ENCODE peak calls at places on chromosome 5, in six cellular contexts. One of them, this sample, is unnamed.

GRCh38 chr5:122172207-122172606 is 42.9 kb downstream of the ZNF474 start:
- DNase-seq in SK-N-SH: no peak
- DNase-seq in IMR-90: peak
- DNase-seq in GM12878: no peak
- DNase-seq in HepG2: no peak
- DNase-seq in A549: no peak
- DNase-seq in this sample: no peak

GRCh38 chr5:94469889-94470288 is 148.5 kb downstream of the KIAA0825 start:
- DNase-seq in SK-N-SH: peak
- DNase-seq in HepG2: no peak
- DNase-seq in IMR-90: peak
- DNase-seq in GM12878: no peak
- DNase-seq in A549: no peak
- DNase-seq in this sample: peak

GRCh38 chr5:163379298-163380155 is 57.9 kb upstream of the CCNG1 start:
- DNase-seq in A549: peak
- DNase-seq in GM12878: no peak
- DNase-seq in HepG2: peak
- DNase-seq in SK-N-SH: no peak
- DNase-seq in IMR-90: peak
- DNase-seq in this sample: peak

GRCh38 chr5:308672-309271 is 12.7 kb upstream of the AHRR start:
- DNase-seq in HepG2: no peak
- DNase-seq in IMR-90: peak
- DNase-seq in GM12878: no peak
- DNase-seq in A549: peak
- DNase-seq in SK-N-SH: peak
- DNase-seq in this sample: no peak

GRCh38 chr5:161306354-161306990 is 240.1 kb downstream of the GABRB2 start:
- DNase-seq in A549: no peak
- DNase-seq in IMR-90: no peak
- DNase-seq in SK-N-SH: no peak
- DNase-seq in GM12878: no peak
- DNase-seq in HepG2: no peak
- DNase-seq in this sample: no peak

GRCh38 chr5:156505101-156505500 is 178.1 kb downstream of the SGCD start:
- DNase-seq in IMR-90: no peak
- DNase-seq in SK-N-SH: no peak
- DNase-seq in HepG2: no peak
- DNase-seq in GM12878: no peak
- DNase-seq in A549: no peak
- DNase-seq in this sample: no peak

GRCh38 chr5:83760579-83760978 is 39.9 kb upstream of the HAPLN1 start:
- DNase-seq in HepG2: no peak
- DNase-seq in SK-N-SH: no peak
- DNase-seq in GM12878: no peak
- DNase-seq in A549: no peak
- DNase-seq in IMR-90: no peak
- DNase-seq in this sample: no peak

GRCh38 chr5:2999926-3000325 is 248.4 kb upstream of the IRX2 start:
- DNase-seq in A549: no peak
- DNase-seq in IMR-90: no peak
- DNase-seq in GM12878: no peak
- DNase-seq in HepG2: no peak
- DNase-seq in SK-N-SH: no peak
- DNase-seq in this sample: no peak

GRCh38 chr5:137016783-137017324 is 482.3 kb downstream of the SPOCK1 start:
- DNase-seq in SK-N-SH: no peak
- DNase-seq in GM12878: no peak
- DNase-seq in A549: no peak
- DNase-seq in HepG2: no peak
- DNase-seq in IMR-90: no peak
- DNase-seq in this sample: no peak

GRCh38 chr5:5179079-5179478 is 38.9 kb downstream of the ADAMTS16 start:
- DNase-seq in IMR-90: no peak
- DNase-seq in SK-N-SH: no peak
- DNase-seq in A549: peak
- DNase-seq in GM12878: no peak
- DNase-seq in HepG2: no peak
- DNase-seq in this sample: no peak

GRCh38 chr5:143870871-143871632 is 59.1 kb downstream of the HMHB1 start:
- DNase-seq in IMR-90: no peak
- DNase-seq in SK-N-SH: no peak
- DNase-seq in GM12878: no peak
- DNase-seq in HepG2: no peak
- DNase-seq in A549: no peak
- DNase-seq in this sample: no peak

GRCh38 chr5:112860929-112861637 is at the start of gene SRP19:
- DNase-seq in GM12878: peak
- DNase-seq in SK-N-SH: peak
- DNase-seq in HepG2: peak
- DNase-seq in A549: peak
- DNase-seq in IMR-90: peak
- DNase-seq in this sample: peak

DNA sequence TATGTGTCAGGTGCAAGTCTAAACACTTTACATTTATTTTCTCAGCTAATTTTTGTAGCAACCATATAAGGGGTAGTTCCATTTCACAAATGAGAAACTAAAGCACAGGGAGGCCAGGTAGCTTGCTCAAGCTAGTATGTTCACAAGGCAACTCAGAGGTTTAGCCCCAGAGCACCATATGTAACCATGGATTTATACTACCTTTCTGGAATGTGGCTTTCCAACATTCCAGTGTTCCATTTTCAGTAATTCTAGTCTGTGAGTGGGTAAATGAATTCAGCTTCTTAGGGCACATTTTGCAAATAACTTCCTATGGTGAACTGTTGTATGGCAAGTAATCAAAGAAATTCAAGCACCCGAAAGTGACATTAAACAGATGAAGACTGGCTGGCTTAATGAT is 25.0 kb upstream of the CAST start:
- DNase-seq in IMR-90: no peak
- DNase-seq in HepG2: no peak
- DNase-seq in A549: no peak
- DNase-seq in GM12878: no peak
- DNase-seq in SK-N-SH: no peak
- DNase-seq in this sample: no peak
- TF ChIP-seq RAD21 in IMR-90: no peak
- TF ChIP-seq RAD21 in HepG2: no peak
- TF ChIP-seq RAD21 in A549: no peak
- TF ChIP-seq RAD21 in GM12878: no peak
- TF ChIP-seq RAD21 in SK-N-SH: no peak
- TF ChIP-seq RAD21 in this sample: no peak

DNA sequence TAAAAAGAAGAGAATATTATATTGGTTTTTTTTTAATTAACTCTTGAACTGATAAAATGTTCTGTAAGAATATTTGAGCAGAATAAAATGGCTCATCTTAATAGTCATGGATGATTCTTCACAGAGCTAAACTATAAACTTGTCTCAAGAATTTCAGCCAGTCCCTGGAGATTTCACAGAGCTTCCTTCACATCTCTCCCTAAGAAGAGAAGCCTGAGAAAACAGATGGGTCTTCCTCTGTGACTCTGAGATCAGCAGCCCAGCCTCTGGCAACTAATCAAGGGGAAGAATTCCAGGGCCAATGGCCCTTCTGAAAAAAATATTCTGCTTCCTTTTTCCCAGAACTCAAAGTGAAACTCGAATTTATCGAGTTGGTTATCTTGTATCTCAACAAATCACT is 122.2 kb upstream of the ITGA1 start:
- DNase-seq in HepG2: no peak
- DNase-seq in GM12878: no peak
- DNase-seq in SK-N-SH: no peak
- DNase-seq in IMR-90: peak
- DNase-seq in A549: no peak
- DNase-seq in this sample: no peak
- TF ChIP-seq RAD21 in HepG2: no peak
- TF ChIP-seq RAD21 in GM12878: no peak
- TF ChIP-seq RAD21 in SK-N-SH: no peak
- TF ChIP-seq RAD21 in IMR-90: no peak
- TF ChIP-seq RAD21 in A549: no peak
- TF ChIP-seq RAD21 in this sample: no peak

DNA sequence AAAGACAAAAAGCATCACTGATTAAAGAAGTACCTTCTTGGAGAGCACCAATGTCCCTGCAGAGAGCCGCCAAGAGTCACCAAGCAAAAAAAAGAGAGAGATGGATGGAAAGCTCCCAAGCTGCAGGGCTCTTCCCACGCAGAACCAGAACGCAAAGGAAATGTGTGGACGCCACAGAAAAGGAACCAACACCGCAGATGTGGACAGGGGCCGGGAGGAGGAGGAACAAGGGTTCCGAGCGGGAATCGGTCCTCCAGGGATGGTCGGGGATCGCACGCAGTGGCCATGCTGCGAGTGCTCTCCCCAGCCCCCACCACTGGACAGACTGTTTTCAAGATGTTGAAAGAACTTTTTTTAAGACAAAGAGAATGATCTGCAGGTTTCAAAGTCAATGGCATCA is 40.2 kb upstream of the ZNF354A start:
- DNase-seq in GM12878: no peak
- DNase-seq in SK-N-SH: no peak
- DNase-seq in HepG2: no peak
- DNase-seq in IMR-90: no peak
- DNase-seq in A549: no peak
- DNase-seq in this sample: no peak
- TF ChIP-seq RAD21 in GM12878: no peak
- TF ChIP-seq RAD21 in SK-N-SH: no peak
- TF ChIP-seq RAD21 in HepG2: no peak
- TF ChIP-seq RAD21 in IMR-90: no peak
- TF ChIP-seq RAD21 in A549: no peak
- TF ChIP-seq RAD21 in this sample: no peak

GRCh38 chr5:79011869-79012268 is 26.8 kb upstream of the ARSB start:
- DNase-seq in HepG2: no peak
- DNase-seq in SK-N-SH: no peak
- DNase-seq in A549: no peak
- DNase-seq in GM12878: no peak
- DNase-seq in IMR-90: no peak
- DNase-seq in this sample: no peak

GRCh38 chr5:79005939-79006338 is 20.8 kb upstream of the ARSB start:
- DNase-seq in GM12878: no peak
- DNase-seq in IMR-90: no peak
- DNase-seq in HepG2: no peak
- DNase-seq in SK-N-SH: no peak
- DNase-seq in A549: no peak
- DNase-seq in this sample: no peak

GRCh38 chr5:79014631-79015030 is 29.5 kb upstream of the ARSB start:
- DNase-seq in HepG2: no peak
- DNase-seq in IMR-90: no peak
- DNase-seq in GM12878: no peak
- DNase-seq in SK-N-SH: no peak
- DNase-seq in A549: no peak
- DNase-seq in this sample: no peak

GRCh38 chr5:79008362-79008761 is 23.3 kb upstream of the ARSB start:
- DNase-seq in GM12878: no peak
- DNase-seq in HepG2: no peak
- DNase-seq in A549: no peak
- DNase-seq in SK-N-SH: no peak
- DNase-seq in IMR-90: no peak
- DNase-seq in this sample: no peak

DNA sequence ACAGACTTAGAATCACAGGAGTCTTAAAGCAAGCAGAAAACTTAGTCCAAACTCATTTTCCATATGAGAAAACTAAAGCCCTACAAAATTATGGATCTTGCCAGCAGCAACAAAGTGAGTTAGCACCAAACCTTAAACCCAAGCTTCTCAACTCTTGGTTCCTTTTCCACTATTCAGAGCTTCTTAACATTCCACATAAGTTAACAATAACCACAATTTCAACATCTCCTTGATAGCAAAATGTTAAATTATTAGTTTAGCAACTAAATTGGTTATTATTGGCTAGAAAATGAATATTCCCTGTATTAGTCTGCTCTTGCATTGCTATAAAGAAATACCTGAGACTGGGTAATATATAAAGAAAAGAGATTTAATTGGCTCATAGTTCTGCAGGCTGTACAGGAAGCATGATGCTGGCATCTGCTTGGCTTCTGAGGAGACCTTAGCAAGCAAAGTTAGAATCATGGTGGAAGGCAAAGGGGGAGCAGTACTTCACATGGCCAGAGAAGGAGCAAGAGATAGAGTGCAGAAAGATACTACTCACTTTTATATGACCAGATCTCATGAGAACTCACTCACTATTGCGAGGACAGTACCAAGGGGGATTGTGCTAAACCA is 26.2 kb upstream of the ARSB start:
- DNase-seq in IMR-90: peak
- DNase-seq in SK-N-SH: no peak
- DNase-seq in HepG2: no peak
- DNase-seq in A549: no peak
- DNase-seq in GM12878: no peak
- DNase-seq in this sample: no peak
- TF ChIP-seq RAD21 in IMR-90: no peak
- TF ChIP-seq RAD21 in SK-N-SH: no peak
- TF ChIP-seq RAD21 in HepG2: no peak
- TF ChIP-seq RAD21 in A549: no peak
- TF ChIP-seq RAD21 in GM12878: no peak
- TF ChIP-seq RAD21 in this sample: no peak

GRCh38 chr5:177523711-177524538 is 7.2 kb upstream of the DDX41 start:
- DNase-seq in GM12878: no peak
- DNase-seq in HepG2: no peak
- DNase-seq in A549: no peak
- DNase-seq in IMR-90: no peak
- DNase-seq in SK-N-SH: no peak
- DNase-seq in this sample: no peak

GRCh38 chr5:177519463-177520235 is 2.9 kb upstream of the DDX41 start:
- DNase-seq in GM12878: no peak
- DNase-seq in HepG2: no peak
- DNase-seq in A549: no peak
- DNase-seq in SK-N-SH: no peak
- DNase-seq in IMR-90: no peak
- DNase-seq in this sample: no peak

GRCh38 chr5:177520906-177521513 is 4.2 kb upstream of the DDX41 start:
- DNase-seq in A549: no peak
- DNase-seq in GM12878: no peak
- DNase-seq in SK-N-SH: no peak
- DNase-seq in IMR-90: no peak
- DNase-seq in HepG2: no peak
- DNase-seq in this sample: no peak

GRCh38 chr5:177516601-177517568 is at the start of gene DDX41:
- DNase-seq in GM12878: peak
- DNase-seq in IMR-90: peak
- DNase-seq in SK-N-SH: peak
- DNase-seq in HepG2: peak
- DNase-seq in A549: peak
- DNase-seq in this sample: peak

DNA sequence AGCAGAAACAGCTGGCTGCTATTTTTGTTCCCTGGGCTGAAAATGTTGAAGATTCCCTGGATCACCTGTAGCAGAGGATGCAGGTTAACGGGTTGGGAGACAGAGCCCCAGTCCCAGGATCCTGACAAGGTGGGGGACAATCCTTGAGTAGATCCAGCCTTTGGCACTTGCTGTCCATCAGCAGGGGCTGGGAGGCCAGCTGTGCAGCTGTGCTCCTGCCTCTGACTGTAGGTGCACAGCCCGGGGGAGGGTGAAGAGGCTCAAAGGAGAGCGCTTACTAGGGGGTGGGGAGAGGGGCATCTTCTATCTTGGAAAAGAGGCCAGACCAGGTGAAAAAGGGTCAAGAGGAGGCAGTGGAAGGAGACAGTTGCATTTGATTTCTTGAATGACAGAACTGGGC is 3.5 kb upstream of the DDX41 start:
- DNase-seq in IMR-90: no peak
- DNase-seq in HepG2: no peak
- DNase-seq in GM12878: no peak
- DNase-seq in SK-N-SH: no peak
- DNase-seq in A549: no peak
- DNase-seq in this sample: no peak
- TF ChIP-seq RAD21 in IMR-90: no peak
- TF ChIP-seq RAD21 in HepG2: no peak
- TF ChIP-seq RAD21 in GM12878: no peak
- TF ChIP-seq RAD21 in SK-N-SH: no peak
- TF ChIP-seq RAD21 in A549: no peak
- TF ChIP-seq RAD21 in this sample: no peak

This sample was measured in HCT116.